ENCODE peak calls at places on chromosomes 3 and 15, in five cellular contexts. J is K562, G is HepG2, R is GM12878, U is H1. Z is an unnamed sample.

GRCh38 chr3:48267782-48268181 is 26.9 kb downstream of the ZNF589 start:
- DNase-seq in U (no peak), G (no peak), R (no peak), J (no peak), Z (no peak)

GRCh38 chr15:55343168-55343567 is 24.1 kb downstream of the PIGB start:
- DNase-seq in J (no peak), R (no peak), U (no peak), G (no peak), Z (no peak)

GRCh38 chr15:70560617-70561328 is 202.6 kb downstream of the UACA start:
- DNase-seq in U (peak; percentile 40), G (no peak), J (no peak), R (no peak), Z (no peak)

GRCh38 chr3:170539886-170540285 is 46.0 kb downstream of the SLC7A14 start:
- DNase-seq in R (no peak), J (no peak), G (no peak), U (no peak), Z (no peak)

GRCh38 chr3:167565489-167565888 is 88.3 kb downstream of the WDR49 start:
- DNase-seq in J (no peak), U (no peak), G (no peak), R (no peak), Z (no peak)

GRCh38 chr3:50375200-50375931 is 16.0 kb upstream of the TMEM115 start:
- DNase-seq in U (no peak), R (no peak), G (no peak), J (peak; percentile 41), Z (no peak)

GRCh38 chr3:138297059-138297607 is 32.5 kb downstream of the NME9 start:
- DNase-seq in U (no peak), J (no peak), R (no peak), G (no peak), Z (no peak)

GRCh38 chr15:85865070-85865684 is 70.5 kb upstream of the KLHL25 start:
- DNase-seq in R (no peak), G (peak; percentile 11), J (peak; percentile 40), U (peak; percentile 66), Z (peak; percentile 19)

GRCh38 chr15:78353093-78353492 is 12.9 kb downstream of the CRABP1 start:
- DNase-seq in J (peak; percentile 89), G (peak; percentile 22), R (peak; percentile 2), U (no peak), Z (peak; percentile 32)

GRCh38 chr3:30356901-30357753 is 249.3 kb upstream of the TGFBR2 start:
- DNase-seq in R (no peak), G (no peak), U (no peak), J (no peak), Z (no peak)

GRCh38 chr15:33296856-33297255 is 13.9 kb upstream of the RYR3 start:
- DNase-seq in J (no peak), G (no peak), U (no peak), R (no peak), Z (no peak)

GRCh38 chr15:92001307-92001706 is 147.8 kb downstream of the SLCO3A1 start:
- DNase-seq in R (no peak), U (no peak), J (no peak), G (no peak), Z (no peak)

GRCh38 chr15:99518191-99518590 is 47.6 kb upstream of the MEF2A start:
- DNase-seq in J (no peak), G (no peak), U (no peak), R (no peak), Z (no peak)

GRCh38 chr15:75620043-75620775 is 5.3 kb downstream of the SNUPN start:
- DNase-seq in R (no peak), J (no peak), U (no peak), G (no peak), Z (no peak)

GRCh38 chr15:94125131-94125530 is 106.2 kb upstream of the MCTP2 start:
- DNase-seq in U (no peak), R (no peak), J (no peak), G (no peak), Z (no peak)

GRCh38 chr3:20043825-20044224 is 3.6 kb downstream of the KAT2B start:
- DNase-seq in G (no peak), J (no peak), R (no peak), U (no peak), Z (no peak)

GRCh38 chr3:194322701-194323174 is 28.4 kb downstream of the CPN2 start:
- DNase-seq in J (peak; percentile 22), U (no peak), R (no peak), G (peak; percentile 50), Z (peak; percentile 91)

GRCh38 chr3:88141458-88142083 is 8.2 kb upstream of the C3orf38 start:
- DNase-seq in R (no peak), J (no peak), U (no peak), G (no peak), Z (no peak)

GRCh38 chr15:25846377-25846776 is 16.8 kb downstream of the ATP10A start:
- DNase-seq in J (no peak), G (no peak), U (no peak), R (no peak), Z (no peak)

GRCh38 chr15:88797648-88798339 is 5.4 kb upstream of the ACAN start:
- DNase-seq in J (no peak), G (no peak), R (no peak), U (no peak), Z (no peak)

GRCh38 chr15:63986751-63987341 is 59.4 kb downstream of the DAPK2 start:
- DNase-seq in J (no peak), G (no peak), R (peak; percentile 96), U (no peak), Z (no peak)

GRCh38 chr3:127424766-127425504 is 137.1 kb upstream of the PRR20G start:
- DNase-seq in G (no peak), U (peak; percentile 45), J (no peak), R (no peak), Z (no peak)

GRCh38 chr3:127615631-127616305 is 13.2 kb upstream of the PODXL2 start:
- DNase-seq in G (no peak), J (no peak), U (no peak), R (no peak), Z (no peak)

GRCh38 chr3:144590854-144591253 is 619.2 kb downstream of the DIPK2A start:
- DNase-seq in G (no peak), R (no peak), J (no peak), U (no peak), Z (no peak)

GRCh38 chr3:42402394-42403100 is 7.9 kb downstream of the LYZL4 start:
- DNase-seq in U (no peak), G (no peak), R (no peak), J (no peak), Z (no peak)

GRCh38 chr3:134892317-134892716 is 97.3 kb downstream of the EPHB1 start:
- DNase-seq in J (no peak), G (no peak), U (no peak), R (no peak), Z (no peak)

GRCh38 chr15:38928431-38928830 is 363.8 kb upstream of the RASGRP1 start:
- DNase-seq in U (no peak), J (no peak), G (no peak), R (no peak), Z (no peak)

GRCh38 chr15:38930851-38931572 is 366.4 kb upstream of the RASGRP1 start:
- DNase-seq in J (no peak), G (no peak), U (no peak), R (no peak), Z (no peak)
- TF ChIP-seq SRF in J (no peak), G (no peak), U (no peak), R (no peak), Z (no peak)

DNA sequence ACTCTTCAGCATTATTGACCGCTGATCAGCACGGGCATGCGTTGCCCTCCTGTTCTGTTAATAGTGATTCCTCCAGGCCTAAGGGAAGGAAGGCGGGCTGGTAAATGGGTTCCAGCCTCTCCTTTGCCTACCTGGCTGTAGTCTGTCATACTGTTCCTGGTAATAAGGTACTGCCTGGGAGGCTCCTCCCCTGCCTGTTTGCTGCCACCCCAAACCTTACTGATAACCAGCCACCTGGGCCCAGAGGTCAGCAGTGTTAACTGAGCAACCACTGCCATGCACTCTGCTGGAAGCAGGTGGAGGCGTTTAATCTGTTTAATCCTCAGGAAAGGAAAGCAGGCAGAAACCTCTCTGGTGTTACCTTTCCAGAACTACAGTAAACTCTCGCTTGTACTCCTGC is 8.6 kb downstream of the BDH1 start:
- DNase-seq in R (no peak), G (no peak), J (no peak), U (no peak), Z (no peak)
- TF ChIP-seq SRF in R (no peak), G (no peak), J (no peak), U (no peak), Z (no peak)

DNA sequence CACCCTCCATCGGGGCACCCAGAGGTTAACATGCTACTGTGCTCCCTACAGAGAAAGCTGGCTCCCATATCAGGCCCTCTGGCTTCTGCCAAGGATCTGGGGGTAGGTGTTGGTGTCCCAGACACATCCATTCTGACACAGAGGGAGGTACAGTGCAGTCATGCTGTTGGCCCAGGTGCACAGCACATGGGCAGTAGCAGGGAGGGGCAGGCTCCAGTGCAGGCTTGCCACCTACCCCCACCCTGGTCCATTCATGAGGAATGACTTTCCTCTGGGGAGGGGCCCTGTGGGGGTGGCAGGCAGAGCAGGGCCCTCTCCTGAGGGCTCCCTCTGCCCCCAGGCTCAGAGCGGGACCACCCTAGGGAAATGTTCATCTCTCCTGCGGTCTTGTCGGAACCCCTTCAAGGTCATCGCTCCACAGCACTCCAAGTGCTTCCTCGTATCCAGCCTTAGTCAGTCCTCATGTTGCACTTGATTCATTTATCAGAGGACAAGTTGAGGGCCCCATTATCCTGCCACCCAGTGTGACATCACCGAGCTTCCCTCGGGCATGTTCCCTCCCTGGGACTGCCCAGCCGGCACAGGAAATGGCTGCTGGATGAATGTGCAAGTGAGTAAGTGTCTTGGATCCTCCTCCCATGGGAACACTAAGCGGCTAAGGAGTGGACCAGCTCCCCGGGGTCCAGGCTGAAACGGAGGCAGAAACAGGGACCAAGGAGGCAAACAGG is 10.0 kb downstream of the DUSP7 start:
- DNase-seq in U (no peak), J (no peak), R (no peak), G (no peak), Z (peak; percentile 67)
- TF ChIP-seq SRF in U (no peak), J (no peak), R (no peak), G (no peak), Z (no peak)

GRCh38 chr3:45124956-45125355 is 21.2 kb downstream of the CDCP1 start:
- DNase-seq in J (no peak), G (no peak), U (no peak), R (no peak), Z (no peak)
- TF ChIP-seq SRF in J (no peak), G (no peak), U (no peak), R (no peak), Z (no peak)

DNA sequence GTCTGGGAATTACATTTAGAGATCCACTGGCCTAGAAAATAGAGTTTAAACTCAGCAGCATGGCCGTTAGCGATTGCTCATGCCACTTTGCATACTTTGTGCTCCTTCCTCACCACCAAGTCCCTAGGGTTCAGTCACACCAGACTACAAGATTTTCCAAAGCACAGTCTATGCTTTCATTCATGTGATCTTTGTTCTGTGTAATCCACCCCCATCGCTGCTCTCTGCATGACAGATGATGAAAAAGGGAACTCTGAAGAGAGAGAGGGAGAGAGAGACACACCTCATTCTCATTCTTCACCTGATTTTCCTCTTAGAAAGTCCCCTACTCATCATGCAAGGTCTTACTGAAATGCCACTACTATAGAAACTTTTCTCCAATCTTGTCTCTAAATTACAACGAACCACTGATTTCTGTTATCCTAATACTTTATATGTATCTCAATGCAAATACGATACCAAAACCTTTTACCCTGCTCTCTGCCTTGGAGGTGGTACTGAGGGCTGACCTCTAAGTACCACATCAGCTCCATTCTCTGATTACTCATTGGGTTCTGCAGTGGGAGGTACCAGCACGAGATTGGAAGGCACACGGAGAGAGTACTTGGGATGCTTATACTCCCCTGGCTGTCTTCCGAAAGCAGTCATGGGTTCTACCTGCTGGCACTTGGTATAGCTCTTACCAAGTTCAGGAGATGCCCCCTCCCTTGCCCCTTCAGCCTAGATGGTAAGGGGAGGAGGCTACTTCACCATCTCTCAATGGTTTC is 1.1 kb upstream of the PARP15 start:
- DNase-seq in U (no peak), G (no peak), J (no peak), R (peak; percentile 100), Z (no peak)
- TF ChIP-seq SRF in U (no peak), G (no peak), J (no peak), R (no peak), Z (no peak)